ENCODE peak calls at places on chromosome 1, in ten cellular contexts. One of them, this sample, is unnamed.

GRCh38 chr1:66489146-66489545 is 44.8 kb upstream of the SGIP1 start:
- DNase-seq in sigmoid colon: no peak
- DNase-seq in HFFc6: peak; percentile 65
- DNase-seq in fibroblast of mammary gland: peak; percentile 70
- DNase-seq in body of pancreas: no peak
- DNase-seq in cardiac fibroblast: no peak
- DNase-seq in fibroblast of the aortic adventitia: peak; percentile 33
- DNase-seq in GM06990: no peak
- DNase-seq in CD8-positive, alpha-beta T cell: no peak
- DNase-seq in suprapubic skin: no peak
- DNase-seq in this sample: no peak

GRCh38 chr1:148353461-148354283 is 129.4 kb downstream of the PPIAL4G start:
- DNase-seq in suprapubic skin: no peak
- DNase-seq in sigmoid colon: no peak
- DNase-seq in cardiac fibroblast: peak; percentile 69
- DNase-seq in GM06990: peak; percentile 38
- DNase-seq in fibroblast of the aortic adventitia: peak; percentile 85
- DNase-seq in HFFc6: peak; percentile 88
- DNase-seq in CD8-positive, alpha-beta T cell: no peak
- DNase-seq in body of pancreas: no peak
- DNase-seq in fibroblast of mammary gland: peak; percentile 82
- DNase-seq in this sample: no peak

GRCh38 chr1:67484492-67484891 is 54.3 kb upstream of the SERBP1 start:
- DNase-seq in suprapubic skin: no peak
- DNase-seq in fibroblast of the aortic adventitia: no peak
- DNase-seq in fibroblast of mammary gland: peak; percentile 23
- DNase-seq in sigmoid colon: no peak
- DNase-seq in CD8-positive, alpha-beta T cell: no peak
- DNase-seq in cardiac fibroblast: peak; percentile 14
- DNase-seq in HFFc6: no peak
- DNase-seq in GM06990: no peak
- DNase-seq in body of pancreas: no peak
- DNase-seq in this sample: no peak

GRCh38 chr1:118147542-118147941 is 37.5 kb downstream of the SPAG17 start:
- DNase-seq in fibroblast of the aortic adventitia: peak; percentile 60
- DNase-seq in HFFc6: peak; percentile 72
- DNase-seq in body of pancreas: no peak
- DNase-seq in cardiac fibroblast: peak; percentile 73
- DNase-seq in GM06990: no peak
- DNase-seq in suprapubic skin: no peak
- DNase-seq in fibroblast of mammary gland: peak; percentile 66
- DNase-seq in sigmoid colon: no peak
- DNase-seq in CD8-positive, alpha-beta T cell: no peak
- DNase-seq in this sample: peak; percentile 29

GRCh38 chr1:7669559-7670208 is 101.4 kb upstream of the VAMP3 start:
- DNase-seq in body of pancreas: peak; percentile 49
- DNase-seq in suprapubic skin: no peak
- DNase-seq in GM06990: no peak
- DNase-seq in cardiac fibroblast: peak; percentile 49
- DNase-seq in sigmoid colon: no peak
- DNase-seq in fibroblast of the aortic adventitia: peak; percentile 25
- DNase-seq in CD8-positive, alpha-beta T cell: peak; percentile 73
- DNase-seq in fibroblast of mammary gland: peak; percentile 25
- DNase-seq in HFFc6: peak; percentile 11
- DNase-seq in this sample: no peak

GRCh38 chr1:36880155-36881070 is 153.9 kb downstream of the GRIK3 start:
- DNase-seq in fibroblast of mammary gland: no peak
- DNase-seq in fibroblast of the aortic adventitia: no peak
- DNase-seq in body of pancreas: no peak
- DNase-seq in CD8-positive, alpha-beta T cell: peak; percentile 27
- DNase-seq in cardiac fibroblast: no peak
- DNase-seq in GM06990: no peak
- DNase-seq in HFFc6: no peak
- DNase-seq in suprapubic skin: no peak
- DNase-seq in sigmoid colon: no peak
- DNase-seq in this sample: no peak

GRCh38 chr1:52632732-52633290 is at the start of gene SHISAL2A:
- DNase-seq in CD8-positive, alpha-beta T cell: peak; percentile 85
- DNase-seq in GM06990: peak; percentile 43
- DNase-seq in cardiac fibroblast: no peak
- DNase-seq in HFFc6: no peak
- DNase-seq in body of pancreas: peak; percentile 41
- DNase-seq in sigmoid colon: no peak
- DNase-seq in fibroblast of the aortic adventitia: no peak
- DNase-seq in suprapubic skin: no peak
- DNase-seq in fibroblast of mammary gland: peak; percentile 12
- DNase-seq in this sample: no peak

GRCh38 chr1:240385985-240386978 is 225.7 kb downstream of the GREM2 start:
- DNase-seq in fibroblast of the aortic adventitia: peak; percentile 91
- DNase-seq in CD8-positive, alpha-beta T cell: no peak
- DNase-seq in body of pancreas: no peak
- DNase-seq in HFFc6: peak; percentile 91
- DNase-seq in fibroblast of mammary gland: peak; percentile 95
- DNase-seq in suprapubic skin: no peak
- DNase-seq in GM06990: no peak
- DNase-seq in sigmoid colon: no peak
- DNase-seq in cardiac fibroblast: peak; percentile 76
- DNase-seq in this sample: peak; percentile 43

DNA sequence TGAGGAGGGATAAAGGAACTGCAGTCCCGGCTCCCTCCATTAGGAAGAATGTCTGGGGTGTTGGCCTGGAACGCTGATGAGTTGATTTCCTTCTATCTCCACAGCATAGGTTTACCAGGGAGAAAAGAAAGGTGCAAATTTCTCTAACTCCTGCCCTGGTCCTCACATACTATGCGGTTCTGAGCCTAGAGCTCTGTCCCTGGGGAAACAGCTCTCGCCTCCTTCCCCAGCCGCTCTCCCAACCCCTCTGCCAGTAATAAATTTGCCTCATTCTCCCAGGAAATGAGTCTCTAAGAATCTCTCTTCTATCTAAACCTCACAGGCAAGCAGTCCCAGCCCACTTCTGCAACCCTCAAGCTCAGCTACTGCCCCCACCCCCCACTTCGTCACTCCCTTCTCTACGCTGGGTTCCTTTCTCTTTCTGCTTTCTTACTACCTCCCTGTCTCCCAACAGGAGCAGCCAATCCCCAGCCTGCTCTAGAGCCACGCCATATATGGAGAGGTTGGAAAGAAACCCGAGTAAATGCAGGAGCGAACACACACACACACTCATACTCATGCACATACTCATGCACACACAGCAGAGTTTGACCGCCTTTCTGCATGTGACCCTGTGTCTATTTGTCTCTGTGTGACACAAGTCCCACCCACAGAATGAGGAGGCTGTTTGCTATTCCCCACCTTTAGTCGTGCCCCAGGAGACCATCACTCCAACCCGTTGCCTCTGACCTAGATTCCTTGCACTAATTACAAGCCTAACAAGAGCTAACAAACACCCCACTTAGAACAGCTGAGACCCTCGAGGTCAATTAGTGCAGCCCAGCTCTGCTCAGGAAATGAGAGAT is 13.4 kb downstream of the PLEKHO1 start:
- DNase-seq in cardiac fibroblast: peak; percentile 99
- DNase-seq in fibroblast of mammary gland: peak; percentile 99
- DNase-seq in GM06990: peak; percentile 81
- DNase-seq in suprapubic skin: peak; percentile 84
- DNase-seq in CD8-positive, alpha-beta T cell: no peak
- DNase-seq in sigmoid colon: peak; percentile 98
- DNase-seq in HFFc6: peak; percentile 99
- DNase-seq in fibroblast of the aortic adventitia: peak; percentile 98
- DNase-seq in body of pancreas: peak; percentile 49
- DNase-seq in this sample: peak; percentile 99
- TF ChIP-seq CTCF in cardiac fibroblast: peak; percentile 29
- TF ChIP-seq CTCF in fibroblast of mammary gland: no peak
- TF ChIP-seq CTCF in GM06990: no peak
- TF ChIP-seq CTCF in suprapubic skin: no peak
- TF ChIP-seq CTCF in CD8-positive, alpha-beta T cell: no peak
- TF ChIP-seq CTCF in sigmoid colon: peak; percentile 30
- TF ChIP-seq CTCF in HFFc6: peak; percentile 60
- TF ChIP-seq CTCF in fibroblast of the aortic adventitia: peak; percentile 47
- TF ChIP-seq CTCF in body of pancreas: no peak
- TF ChIP-seq CTCF in this sample: no peak

GRCh38 chr1:218983433-218983832 is 190.2 kb upstream of the LYPLAL1 start:
- DNase-seq in fibroblast of mammary gland: no peak
- DNase-seq in body of pancreas: no peak
- DNase-seq in GM06990: no peak
- DNase-seq in HFFc6: no peak
- DNase-seq in cardiac fibroblast: no peak
- DNase-seq in fibroblast of the aortic adventitia: no peak
- DNase-seq in suprapubic skin: no peak
- DNase-seq in CD8-positive, alpha-beta T cell: no peak
- DNase-seq in sigmoid colon: no peak
- DNase-seq in this sample: no peak

GRCh38 chr1:218982482-218982881 is 191.2 kb upstream of the LYPLAL1 start:
- DNase-seq in body of pancreas: no peak
- DNase-seq in fibroblast of mammary gland: no peak
- DNase-seq in suprapubic skin: no peak
- DNase-seq in sigmoid colon: no peak
- DNase-seq in CD8-positive, alpha-beta T cell: no peak
- DNase-seq in cardiac fibroblast: no peak
- DNase-seq in HFFc6: no peak
- DNase-seq in GM06990: no peak
- DNase-seq in fibroblast of the aortic adventitia: no peak
- DNase-seq in this sample: no peak

GRCh38 chr1:218985424-218985823 is 188.3 kb upstream of the LYPLAL1 start:
- DNase-seq in cardiac fibroblast: no peak
- DNase-seq in GM06990: no peak
- DNase-seq in suprapubic skin: no peak
- DNase-seq in HFFc6: no peak
- DNase-seq in body of pancreas: no peak
- DNase-seq in CD8-positive, alpha-beta T cell: no peak
- DNase-seq in fibroblast of the aortic adventitia: no peak
- DNase-seq in fibroblast of mammary gland: no peak
- DNase-seq in sigmoid colon: no peak
- DNase-seq in this sample: no peak

GRCh38 chr1:218986816-218987215 is 186.9 kb upstream of the LYPLAL1 start:
- DNase-seq in fibroblast of the aortic adventitia: no peak
- DNase-seq in HFFc6: no peak
- DNase-seq in sigmoid colon: no peak
- DNase-seq in suprapubic skin: no peak
- DNase-seq in body of pancreas: no peak
- DNase-seq in fibroblast of mammary gland: no peak
- DNase-seq in GM06990: no peak
- DNase-seq in CD8-positive, alpha-beta T cell: no peak
- DNase-seq in cardiac fibroblast: no peak
- DNase-seq in this sample: no peak

GRCh38 chr1:218983848-218984247 is 189.8 kb upstream of the LYPLAL1 start:
- DNase-seq in CD8-positive, alpha-beta T cell: no peak
- DNase-seq in body of pancreas: no peak
- DNase-seq in cardiac fibroblast: no peak
- DNase-seq in fibroblast of the aortic adventitia: no peak
- DNase-seq in HFFc6: no peak
- DNase-seq in sigmoid colon: no peak
- DNase-seq in fibroblast of mammary gland: no peak
- DNase-seq in suprapubic skin: no peak
- DNase-seq in GM06990: no peak
- DNase-seq in this sample: no peak
- TF ChIP-seq CTCF in CD8-positive, alpha-beta T cell: no peak
- TF ChIP-seq CTCF in body of pancreas: no peak
- TF ChIP-seq CTCF in cardiac fibroblast: peak; percentile 7
- TF ChIP-seq CTCF in fibroblast of the aortic adventitia: no peak
- TF ChIP-seq CTCF in HFFc6: peak; percentile 43
- TF ChIP-seq CTCF in sigmoid colon: no peak
- TF ChIP-seq CTCF in fibroblast of mammary gland: peak; percentile 29
- TF ChIP-seq CTCF in suprapubic skin: no peak
- TF ChIP-seq CTCF in GM06990: peak; percentile 45
- TF ChIP-seq CTCF in this sample: peak; percentile 31

GRCh38 chr1:232598837-232599177 is 31.1 kb downstream of the SIPA1L2 start:
- DNase-seq in fibroblast of mammary gland: no peak
- DNase-seq in HFFc6: no peak
- DNase-seq in cardiac fibroblast: no peak
- DNase-seq in CD8-positive, alpha-beta T cell: no peak
- DNase-seq in body of pancreas: no peak
- DNase-seq in suprapubic skin: no peak
- DNase-seq in fibroblast of the aortic adventitia: no peak
- DNase-seq in GM06990: no peak
- DNase-seq in sigmoid colon: no peak
- DNase-seq in this sample: no peak

GRCh38 chr1:232600430-232601258 is 29.3 kb downstream of the SIPA1L2 start:
- DNase-seq in cardiac fibroblast: no peak
- DNase-seq in suprapubic skin: no peak
- DNase-seq in GM06990: no peak
- DNase-seq in HFFc6: no peak
- DNase-seq in CD8-positive, alpha-beta T cell: no peak
- DNase-seq in sigmoid colon: no peak
- DNase-seq in fibroblast of mammary gland: no peak
- DNase-seq in body of pancreas: no peak
- DNase-seq in fibroblast of the aortic adventitia: no peak
- DNase-seq in this sample: no peak

GRCh38 chr1:232598133-232598532 is 31.8 kb downstream of the SIPA1L2 start:
- DNase-seq in cardiac fibroblast: no peak
- DNase-seq in CD8-positive, alpha-beta T cell: no peak
- DNase-seq in fibroblast of the aortic adventitia: no peak
- DNase-seq in suprapubic skin: no peak
- DNase-seq in body of pancreas: no peak
- DNase-seq in sigmoid colon: no peak
- DNase-seq in fibroblast of mammary gland: no peak
- DNase-seq in GM06990: no peak
- DNase-seq in HFFc6: no peak
- DNase-seq in this sample: no peak

GRCh38 chr1:232599178-232600041 is 30.5 kb downstream of the SIPA1L2 start:
- DNase-seq in HFFc6: no peak
- DNase-seq in CD8-positive, alpha-beta T cell: no peak
- DNase-seq in GM06990: no peak
- DNase-seq in cardiac fibroblast: no peak
- DNase-seq in sigmoid colon: no peak
- DNase-seq in fibroblast of mammary gland: no peak
- DNase-seq in suprapubic skin: no peak
- DNase-seq in body of pancreas: no peak
- DNase-seq in fibroblast of the aortic adventitia: peak; percentile 56
- DNase-seq in this sample: no peak

GRCh38 chr1:232602622-232603021 is 27.3 kb downstream of the SIPA1L2 start:
- DNase-seq in CD8-positive, alpha-beta T cell: no peak
- DNase-seq in GM06990: no peak
- DNase-seq in fibroblast of mammary gland: no peak
- DNase-seq in suprapubic skin: no peak
- DNase-seq in fibroblast of the aortic adventitia: no peak
- DNase-seq in cardiac fibroblast: no peak
- DNase-seq in body of pancreas: no peak
- DNase-seq in sigmoid colon: no peak
- DNase-seq in HFFc6: no peak
- DNase-seq in this sample: no peak
- TF ChIP-seq CTCF in CD8-positive, alpha-beta T cell: no peak
- TF ChIP-seq CTCF in GM06990: peak; percentile 15
- TF ChIP-seq CTCF in fibroblast of mammary gland: peak; percentile 6
- TF ChIP-seq CTCF in suprapubic skin: peak; percentile 7
- TF ChIP-seq CTCF in fibroblast of the aortic adventitia: peak; percentile 3
- TF ChIP-seq CTCF in cardiac fibroblast: peak; percentile 6
- TF ChIP-seq CTCF in body of pancreas: no peak
- TF ChIP-seq CTCF in sigmoid colon: no peak
- TF ChIP-seq CTCF in HFFc6: no peak
- TF ChIP-seq CTCF in this sample: peak; percentile 28

GRCh38 chr1:230699716-230700115 is 14.2 kb downstream of the AGT start:
- DNase-seq in sigmoid colon: no peak
- DNase-seq in fibroblast of the aortic adventitia: no peak
- DNase-seq in GM06990: no peak
- DNase-seq in CD8-positive, alpha-beta T cell: no peak
- DNase-seq in fibroblast of mammary gland: no peak
- DNase-seq in HFFc6: no peak
- DNase-seq in body of pancreas: no peak
- DNase-seq in cardiac fibroblast: no peak
- DNase-seq in suprapubic skin: no peak
- DNase-seq in this sample: no peak

GRCh38 chr1:230694991-230695390 is 18.9 kb downstream of the AGT start:
- DNase-seq in CD8-positive, alpha-beta T cell: no peak
- DNase-seq in body of pancreas: no peak
- DNase-seq in HFFc6: no peak
- DNase-seq in GM06990: no peak
- DNase-seq in suprapubic skin: no peak
- DNase-seq in fibroblast of mammary gland: no peak
- DNase-seq in fibroblast of the aortic adventitia: no peak
- DNase-seq in sigmoid colon: no peak
- DNase-seq in cardiac fibroblast: no peak
- DNase-seq in this sample: no peak

GRCh38 chr1:230696722-230697432 is 17.0 kb downstream of the AGT start:
- DNase-seq in body of pancreas: no peak
- DNase-seq in fibroblast of the aortic adventitia: peak; percentile 31
- DNase-seq in cardiac fibroblast: peak; percentile 6
- DNase-seq in sigmoid colon: no peak
- DNase-seq in GM06990: no peak
- DNase-seq in fibroblast of mammary gland: peak; percentile 71
- DNase-seq in CD8-positive, alpha-beta T cell: no peak
- DNase-seq in suprapubic skin: no peak
- DNase-seq in HFFc6: no peak
- DNase-seq in this sample: no peak

GRCh38 chr1:230700132-230700531 is 13.8 kb downstream of the AGT start:
- DNase-seq in CD8-positive, alpha-beta T cell: no peak
- DNase-seq in GM06990: no peak
- DNase-seq in HFFc6: no peak
- DNase-seq in suprapubic skin: no peak
- DNase-seq in fibroblast of mammary gland: no peak
- DNase-seq in sigmoid colon: no peak
- DNase-seq in cardiac fibroblast: no peak
- DNase-seq in body of pancreas: no peak
- DNase-seq in fibroblast of the aortic adventitia: no peak
- DNase-seq in this sample: no peak

DNA sequence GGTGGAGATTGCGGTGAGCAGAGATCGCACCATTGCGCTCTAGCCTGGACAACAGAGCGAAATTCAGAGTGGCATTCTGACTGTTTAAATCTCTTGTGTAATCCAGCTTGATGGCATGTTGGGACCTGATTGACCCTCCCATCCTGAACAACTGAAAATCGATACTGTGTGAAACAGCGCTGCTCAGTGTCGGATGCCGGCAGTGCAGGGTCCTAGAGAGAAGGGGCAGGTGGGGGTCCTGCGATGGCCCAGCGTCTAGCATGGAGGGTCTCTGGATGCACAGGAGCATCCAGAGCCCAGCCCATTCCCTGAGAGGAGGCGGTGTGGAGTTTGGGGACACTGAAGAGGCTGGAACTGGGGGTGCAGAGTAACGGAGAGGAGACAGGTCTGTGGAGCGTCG is 15.8 kb downstream of the AGT start:
- DNase-seq in cardiac fibroblast: no peak
- DNase-seq in CD8-positive, alpha-beta T cell: no peak
- DNase-seq in fibroblast of the aortic adventitia: no peak
- DNase-seq in fibroblast of mammary gland: no peak
- DNase-seq in HFFc6: no peak
- DNase-seq in sigmoid colon: no peak
- DNase-seq in body of pancreas: no peak
- DNase-seq in GM06990: no peak
- DNase-seq in suprapubic skin: no peak
- DNase-seq in this sample: no peak
- TF ChIP-seq CTCF in cardiac fibroblast: no peak
- TF ChIP-seq CTCF in CD8-positive, alpha-beta T cell: no peak
- TF ChIP-seq CTCF in fibroblast of the aortic adventitia: no peak
- TF ChIP-seq CTCF in fibroblast of mammary gland: no peak
- TF ChIP-seq CTCF in HFFc6: no peak
- TF ChIP-seq CTCF in sigmoid colon: no peak
- TF ChIP-seq CTCF in body of pancreas: no peak
- TF ChIP-seq CTCF in GM06990: no peak
- TF ChIP-seq CTCF in suprapubic skin: no peak
- TF ChIP-seq CTCF in this sample: no peak

This sample was measured in kidney epithelial cell.